ENCODE peak calls at places on chromosome 20, in seven cellular contexts. R is CD8-positive, alpha-beta memory T cell; M is heart right ventricle; P is substantia nigra; F is KG1; C is psoas muscle; E is left ventricle myocardium superior. W is an unnamed sample.

GRCh38 chr20:12090920-12091319 is 173.2 kb downstream of the BTBD3 start:
- DNase-seq in F (peak), R (no peak), M (no peak), P (no peak), C (no peak), E (no peak), W (no peak)

GRCh38 chr20:34472246-34472925 is 43.8 kb upstream of the DYNLRB1 start:
- DNase-seq in E (no peak), M (no peak), C (no peak), F (no peak), P (no peak), R (no peak), W (no peak)

GRCh38 chr20:3749087-3749688 is 16.7 kb downstream of the HSPA12B start:
- DNase-seq in E (peak), F (no peak), C (no peak), R (peak), P (no peak), M (no peak), W (no peak)

GRCh38 chr20:44691424-44692423 is 23.4 kb upstream of the CCN5 start:
- DNase-seq in F (no peak), R (no peak), C (peak), P (no peak), E (peak), M (peak), W (no peak)

GRCh38 chr20:39048000-39048696 is 86.0 kb downstream of the DHX35 start:
- DNase-seq in C (peak), E (peak), P (peak), F (peak), M (peak), R (peak), W (peak)

GRCh38 chr20:47854687-47855212 is 69.5 kb upstream of the SULF2 start:
- DNase-seq in P (no peak), M (no peak), C (no peak), E (no peak), R (no peak), F (no peak), W (no peak)

GRCh38 chr20:4925842-4926530 is 75.3 kb downstream of the SLC23A2 start:
- DNase-seq in R (no peak), M (peak), E (peak), F (no peak), P (no peak), C (peak), W (no peak)

GRCh38 chr20:56689318-56689717 is 60.2 kb downstream of the TFAP2C start:
- DNase-seq in M (no peak), E (no peak), P (no peak), R (no peak), C (no peak), F (no peak), W (no peak)

GRCh38 chr20:46625875-46626373 is 25.3 kb downstream of the SLC13A3 start:
- DNase-seq in M (no peak), C (no peak), F (no peak), P (no peak), E (no peak), R (no peak), W (no peak)

GRCh38 chr20:25457886-25458680 is 50.6 kb downstream of the GINS1 start:
- DNase-seq in E (no peak), C (no peak), R (no peak), M (no peak), P (no peak), F (no peak), W (no peak)

GRCh38 chr20:44215125-44215524 is 4.6 kb upstream of the OSER1 start:
- DNase-seq in P (peak), E (peak), C (peak), R (peak), F (peak), M (peak), W (no peak)

GRCh38 chr20:19253316-19253715 is 40.9 kb downstream of the SLC24A3 start:
- DNase-seq in M (no peak), R (no peak), P (no peak), F (no peak), C (no peak), E (no peak), W (no peak)

GRCh38 chr20:51184289-51184688 is 161.4 kb upstream of the KCNG1 start:
- DNase-seq in F (no peak), M (no peak), R (no peak), E (no peak), C (no peak), P (no peak), W (no peak)

GRCh38 chr20:49534314-49534713 is 33.6 kb downstream of the PTGIS start:
- DNase-seq in C (no peak), F (peak), P (peak), R (peak), M (peak), E (no peak), W (peak)

GRCh38 chr20:53685070-53685595 is 91.5 kb upstream of the ZNF217 start:
- DNase-seq in R (no peak), E (no peak), F (no peak), C (no peak), P (no peak), M (no peak), W (no peak)

GRCh38 chr20:63253438-63254236 is 626 bp downstream of the NKAIN4 start:
- DNase-seq in M (no peak), E (no peak), P (peak), R (no peak), F (no peak), C (no peak), W (no peak)

GRCh38 chr20:21509597-21510331 is 4.1 kb downstream of the NKX2-2 start:
- DNase-seq in R (no peak), M (no peak), P (no peak), E (no peak), C (no peak), F (no peak), W (no peak)

GRCh38 chr20:584375-585301 is 25.5 kb downstream of the TCF15 start:
- DNase-seq in C (no peak), F (no peak), M (peak), E (no peak), R (no peak), P (no peak), W (no peak)

GRCh38 chr20:18983796-18984195 is 170.2 kb downstream of the SCP2D1 start:
- DNase-seq in R (no peak), E (no peak), F (no peak), C (no peak), M (no peak), P (no peak), W (no peak)

GRCh38 chr20:41482647-41483552 is 116.3 kb upstream of the EMILIN3 start:
- DNase-seq in R (no peak), F (no peak), P (no peak), M (no peak), E (no peak), C (no peak), W (no peak)

GRCh38 chr20:22910287-22910852 is 124.7 kb upstream of the SSTR4 start:
- DNase-seq in P (no peak), C (no peak), M (no peak), E (no peak), F (no peak), R (no peak), W (no peak)

W was measured in NCI-H2107.